ENCODE peak calls at places on chromosomes 2 and 18, in nine cellular contexts. F is EH, S is Ammon's horn, Z is AG10803, D is GM23248, N is renal cortical epithelial cell, C is cerebellar cortex, W is MG63, K is GDM1. A is an unnamed sample.

GRCh38 chr2:157677941-157678340 is 49.3 kb upstream of the ACVR1C start:
- DNase-seq in F (no peak), S (no peak), Z (no peak), D (no peak), N (no peak), C (no peak), W (no peak), K (no peak), A (no peak)

GRCh38 chr2:183665403-183665802 is 541.2 kb downstream of the NUP35 start:
- DNase-seq in F (no peak), S (no peak), Z (no peak), D (no peak), N (no peak), C (peak; percentile 14), W (no peak), K (no peak), A (no peak)

GRCh38 chr2:19346983-19347618 is 11.3 kb downstream of the OSR1 start:
- DNase-seq in F (no peak), S (no peak), Z (no peak), D (no peak), N (no peak), C (no peak), W (no peak), K (no peak), A (no peak)

GRCh38 chr2:10427568-10427975 is 20.6 kb downstream of the ODC1 start:
- DNase-seq in F (peak; percentile 33), S (no peak), Z (peak; percentile 23), D (peak; percentile 40), N (no peak), C (no peak), W (no peak), K (no peak), A (no peak)

GRCh38 chr2:47562548-47562947 is 159.6 kb downstream of the MSH2 start:
- DNase-seq in F (no peak), S (no peak), Z (no peak), D (no peak), N (no peak), C (no peak), W (no peak), K (no peak), A (no peak)

GRCh38 chr2:85748039-85748438 is 5.8 kb upstream of the ATOH8 start:
- DNase-seq in F (no peak), S (no peak), Z (no peak), D (no peak), N (no peak), C (no peak), W (no peak), K (no peak), A (no peak)

GRCh38 chr2:25044990-25045389 is 3.1 kb downstream of the EFR3B start:
- DNase-seq in F (no peak), S (no peak), Z (no peak), D (no peak), N (no peak), C (peak; percentile 89), W (no peak), K (no peak), A (no peak)

GRCh38 chr2:221111739-221112138 is 460.4 kb downstream of the EPHA4 start:
- DNase-seq in F (no peak), S (no peak), Z (no peak), D (no peak), N (no peak), C (no peak), W (no peak), K (no peak), A (no peak)

GRCh38 chr2:233982421-233983121 is 65.4 kb downstream of the TRPM8 start:
- DNase-seq in F (peak; percentile 93), S (no peak), Z (peak; percentile 90), D (peak; percentile 94), N (peak; percentile 95), C (no peak), W (peak; percentile 62), K (no peak), A (peak; percentile 47)

GRCh38 chr18:11872479-11873136 is 21.4 kb downstream of the CHMP1B start:
- DNase-seq in F (peak; percentile 43), S (peak; percentile 55), Z (peak; percentile 31), D (peak; percentile 40), N (peak; percentile 54), C (peak; percentile 35), W (no peak), K (no peak), A (no peak)

GRCh38 chr2:66888791-66889631 is 454.1 kb downstream of the MEIS1 start:
- DNase-seq in F (peak; percentile 100), S (no peak), Z (peak; percentile 99), D (peak; percentile 96), N (peak; percentile 89), C (no peak), W (peak; percentile 89), K (no peak), A (peak; percentile 84)

GRCh38 chr2:110755494-110756078 is 23.2 kb downstream of the ACOXL start:
- DNase-seq in F (peak; percentile 9), S (no peak), Z (peak; percentile 6), D (peak; percentile 34), N (peak; percentile 27), C (peak; percentile 5), W (no peak), K (no peak), A (no peak)

GRCh38 chr2:164456599-164456998 is 164.7 kb downstream of the GRB14 start:
- DNase-seq in F (no peak), S (no peak), Z (no peak), D (no peak), N (peak; percentile 30), C (no peak), W (no peak), K (no peak), A (no peak)

GRCh38 chr2:218218409-218219185 is 1.6 kb downstream of the ARPC2 start:
- DNase-seq in F (peak; percentile 16), S (no peak), Z (no peak), D (peak; percentile 36), N (no peak), C (no peak), W (no peak), K (peak; percentile 25), A (no peak)

GRCh38 chr2:203687161-203687560 is 19.3 kb upstream of the CD28 start:
- DNase-seq in F (no peak), S (no peak), Z (no peak), D (no peak), N (peak; percentile 58), C (no peak), W (no peak), K (no peak), A (no peak)

GRCh38 chr2:96119981-96120720 is 3.8 kb upstream of the ADRA2B start:
- DNase-seq in F (no peak), S (no peak), Z (no peak), D (no peak), N (no peak), C (no peak), W (no peak), K (no peak), A (no peak)

GRCh38 chr2:169845016-169845415 is 17.8 kb downstream of the UBR3 start:
- DNase-seq in F (peak; percentile 9), S (no peak), Z (no peak), D (peak; percentile 53), N (no peak), C (no peak), W (no peak), K (no peak), A (no peak)

A was measured in fibroblast of the conjunctiva.